ENCODE peak calls at places on chromosomes 7 and 10, in seven cellular contexts. W is heart left ventricle, Y is BJ, F is RWPE1, O is neural crest cell, G is GM06990, R is AG09309. C is an unnamed sample.

GRCh38 chr10:107653832-107654287 is 489.4 kb upstream of the SORCS1 start:
- DNase-seq in R (peak), W (no peak), F (peak), Y (no peak), O (no peak), G (peak), C (peak)

GRCh38 chr10:114650831-114651230 is 7.2 kb downstream of the ABLIM1 start:
- DNase-seq in R (no peak), W (no peak), G (no peak), Y (no peak), O (no peak), F (no peak), C (no peak)

GRCh38 chr7:38507379-38507778 is 123.8 kb downstream of the AMPH start:
- DNase-seq in O (no peak), G (no peak), Y (no peak), F (no peak), W (no peak), R (no peak), C (no peak)

GRCh38 chr7:55325371-55325792 is 39.8 kb upstream of the LANCL2 start:
- DNase-seq in W (peak), R (peak), F (peak), Y (peak), O (no peak), G (no peak), C (no peak)

GRCh38 chr7:30612658-30613265 is 18.1 kb downstream of the GARS1 start:
- DNase-seq in R (no peak), O (no peak), Y (no peak), F (peak), W (no peak), G (no peak), C (no peak)

GRCh38 chr7:17623546-17624185 is 316.6 kb downstream of the SNX13 start:
- DNase-seq in O (no peak), F (no peak), Y (no peak), W (no peak), G (no peak), R (no peak), C (no peak)

GRCh38 chr10:62244088-62244487 is 24.6 kb downstream of the RTKN2 start:
- DNase-seq in Y (no peak), F (no peak), O (no peak), R (no peak), W (no peak), G (peak), C (no peak)

GRCh38 chr10:120460191-120460590 is 3.2 kb downstream of the PLPP4 start:
- DNase-seq in F (no peak), W (no peak), G (no peak), Y (no peak), O (no peak), R (no peak), C (peak)

GRCh38 chr7:139231513-139232376 is 708 bp downstream of the UBN2 start:
- DNase-seq in F (peak), Y (no peak), R (no peak), W (peak), G (peak), O (peak), C (no peak)

GRCh38 chr10:14556285-14556956 is 218.3 kb downstream of the FAM107B start:
- DNase-seq in Y (no peak), W (no peak), F (no peak), G (no peak), O (no peak), R (no peak), C (no peak)
- TF ChIP-seq CTCF in Y (no peak), W (peak), F (no peak), G (peak), O (peak), R (no peak), C (peak)

GRCh38 chr10:79272353-79272752 is 74.9 kb upstream of the PPIF start:
- DNase-seq in Y (no peak), O (no peak), R (no peak), F (no peak), G (no peak), W (no peak), C (no peak)

GRCh38 chr10:79275105-79275430 is 72.2 kb upstream of the PPIF start:
- DNase-seq in R (no peak), O (no peak), F (no peak), W (no peak), Y (no peak), G (no peak), C (no peak)

GRCh38 chr10:79273603-79274002 is 73.7 kb upstream of the PPIF start:
- DNase-seq in F (no peak), W (no peak), R (no peak), G (no peak), Y (no peak), O (no peak), C (no peak)

GRCh38 chr10:79275431-79275851 is 71.8 kb upstream of the PPIF start:
- DNase-seq in W (peak), O (no peak), F (no peak), R (no peak), G (no peak), Y (no peak), C (no peak)

GRCh38 chr10:79274279-79275104 is 72.8 kb upstream of the PPIF start:
- DNase-seq in G (no peak), Y (peak), O (no peak), W (peak), R (no peak), F (no peak), C (no peak)
- TF ChIP-seq CTCF in G (no peak), Y (no peak), O (no peak), W (peak), R (no peak), F (no peak), C (no peak)

GRCh38 chr7:1882451-1882850 is 212.4 kb downstream of the ELFN1 start:
- DNase-seq in Y (no peak), O (no peak), R (no peak), W (no peak), F (no peak), G (no peak), C (no peak)

GRCh38 chr7:1885465-1886226 is 215.6 kb downstream of the ELFN1 start:
- DNase-seq in O (no peak), R (no peak), Y (no peak), W (no peak), F (no peak), G (no peak), C (no peak)

GRCh38 chr7:1884583-1885350 is 214.7 kb downstream of the ELFN1 start:
- DNase-seq in Y (no peak), O (no peak), R (no peak), W (no peak), G (no peak), F (peak), C (no peak)

GRCh38 chr7:1883031-1883761 is 213.1 kb downstream of the ELFN1 start:
- DNase-seq in F (peak), G (no peak), W (no peak), Y (peak), O (no peak), R (peak), C (peak)

GRCh38 chr7:1883834-1884582 is 213.9 kb downstream of the ELFN1 start:
- DNase-seq in F (no peak), W (no peak), G (no peak), O (no peak), R (no peak), Y (no peak), C (no peak)
- TF ChIP-seq CTCF in F (no peak), W (no peak), G (peak), O (no peak), R (no peak), Y (no peak), C (peak)

GRCh38 chr7:16422917-16423316 is 1.6 kb upstream of the CRPPA start:
- DNase-seq in W (no peak), Y (no peak), O (no peak), F (no peak), G (no peak), R (no peak), C (no peak)
- TF ChIP-seq CTCF in W (no peak), Y (no peak), O (no peak), F (no peak), G (no peak), R (no peak), C (peak)

DNA sequence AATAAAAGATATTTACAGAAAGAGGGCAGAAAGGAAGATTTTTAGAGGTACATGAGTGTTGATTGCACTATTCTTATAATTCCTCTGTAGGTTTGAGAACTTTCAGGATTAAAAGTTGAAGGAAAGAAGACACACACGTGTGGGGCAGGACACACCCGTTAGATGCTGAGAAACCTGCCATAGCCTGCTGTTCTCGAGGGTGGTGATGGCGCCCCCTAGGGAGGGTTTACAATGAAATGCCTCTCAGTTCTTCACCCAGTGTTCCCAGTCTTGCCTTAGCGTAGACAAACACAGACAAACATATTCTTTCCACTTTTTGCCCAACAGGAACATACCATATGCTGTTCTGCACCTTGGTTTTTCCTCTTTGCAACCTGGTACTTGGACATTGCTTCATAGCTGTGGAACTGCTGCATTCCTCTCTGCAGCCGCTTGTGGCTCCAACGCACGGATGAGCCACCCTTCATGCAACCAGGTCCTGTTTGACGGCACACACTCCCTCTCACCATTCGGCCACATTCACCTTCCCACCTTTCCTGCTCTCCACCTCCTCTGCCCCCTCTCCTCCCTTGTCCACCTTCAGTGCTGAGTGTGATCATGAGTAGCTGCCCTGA is 23.3 kb upstream of the HSPA12A start:
- DNase-seq in F (no peak), W (no peak), G (no peak), O (no peak), R (no peak), Y (no peak), C (peak)
- TF ChIP-seq CTCF in F (no peak), W (peak), G (peak), O (peak), R (peak), Y (peak), C (peak)

DNA sequence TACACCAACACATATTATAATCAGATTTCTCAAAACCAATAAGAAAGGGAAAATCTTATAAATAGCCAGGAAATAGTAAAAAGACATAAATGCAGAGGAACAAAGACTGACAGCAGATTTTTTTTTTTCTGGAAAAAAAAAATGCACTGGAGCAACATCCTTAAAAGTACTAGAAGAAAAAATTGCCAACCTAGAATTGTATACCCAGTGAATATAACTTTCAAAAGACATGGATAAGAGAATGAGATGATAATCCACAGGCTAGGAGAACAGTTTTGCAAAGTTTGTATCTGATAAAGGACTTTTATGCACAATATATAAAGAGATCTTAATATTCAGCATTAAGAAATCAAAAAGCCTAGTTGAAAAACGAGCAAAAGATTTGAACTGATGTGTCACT is 554.0 kb downstream of the AUTS2 start:
- DNase-seq in Y (no peak), W (no peak), O (no peak), G (no peak), F (no peak), R (no peak), C (no peak)
- TF ChIP-seq CTCF in Y (no peak), W (no peak), O (no peak), G (no peak), F (no peak), R (no peak), C (no peak)

C was measured in epithelial cell of proximal tubule.